ENCODE peak calls at places on chromosomes 13 and 19, in ten cellular contexts. M is brain microvascular endothelial cell, G is spleen, I is HCT116, F is psoas muscle, N is AG04450, Y is lung, A is HL-60, R is heart left ventricle, T is fibroblast of lung. E is an unnamed sample.

GRCh38 chr19:41792513-41793413 is 3.6 kb upstream of the CEACAM3 start:
- DNase-seq in M (peak; percentile 15), G (peak; percentile 90), I (peak; percentile 58), F (peak; percentile 58), N (no peak), Y (peak; percentile 68), A (peak; percentile 59), R (peak; percentile 44), T (peak; percentile 37), E (peak; percentile 66)

GRCh38 chr13:50724913-50725312 is 118.6 kb downstream of the DLEU7 start:
- DNase-seq in M (no peak), G (no peak), I (no peak), F (no peak), N (no peak), Y (no peak), A (no peak), R (no peak), T (no peak), E (no peak)

GRCh38 chr19:38870612-38871011 is 7.5 kb downstream of the RINL start:
- DNase-seq in M (no peak), G (peak; percentile 78), I (no peak), F (no peak), N (no peak), Y (no peak), A (no peak), R (no peak), T (no peak), E (no peak)

GRCh38 chr13:79810671-79811070 is 329.7 kb downstream of the NDFIP2 start:
- DNase-seq in M (peak; percentile 29), G (no peak), I (no peak), F (no peak), N (peak; percentile 15), Y (no peak), A (no peak), R (no peak), T (peak; percentile 3), E (peak; percentile 32)

GRCh38 chr19:33333615-33334014 is 31.3 kb upstream of the CEBPA start:
- DNase-seq in M (no peak), G (no peak), I (no peak), F (no peak), N (no peak), Y (no peak), A (no peak), R (no peak), T (no peak), E (peak; percentile 36)

GRCh38 chr13:98406475-98406874 is 170.4 kb downstream of the STK24 start:
- DNase-seq in M (no peak), G (no peak), I (no peak), F (no peak), N (no peak), Y (no peak), A (no peak), R (no peak), T (no peak), E (no peak)

GRCh38 chr13:39263033-39263432 is 224.8 kb downstream of the NHLRC3 start:
- DNase-seq in M (peak; percentile 50), G (no peak), I (peak; percentile 24), F (no peak), N (no peak), Y (no peak), A (no peak), R (peak; percentile 41), T (peak; percentile 50), E (peak; percentile 54)

GRCh38 chr13:33367186-33367895 is 81.8 kb upstream of the STARD13 start:
- DNase-seq in M (no peak), G (no peak), I (no peak), F (no peak), N (no peak), Y (no peak), A (no peak), R (no peak), T (no peak), E (no peak)

GRCh38 chr19:49614096-49614857 is 23.3 kb downstream of the PRR12 start:
- DNase-seq in M (peak; percentile 85), G (no peak), I (no peak), F (no peak), N (peak; percentile 27), Y (no peak), A (no peak), R (no peak), T (peak; percentile 80), E (peak; percentile 87)

GRCh38 chr13:99287544-99287943 is 19.7 kb downstream of the GPR183 start:
- DNase-seq in M (no peak), G (no peak), I (no peak), F (peak; percentile 52), N (no peak), Y (no peak), A (no peak), R (no peak), T (no peak), E (no peak)

GRCh38 chr19:32830231-32831014 is 39.1 kb downstream of the SLC7A9 start:
- DNase-seq in M (peak; percentile 62), G (no peak), I (no peak), F (no peak), N (peak; percentile 6), Y (no peak), A (no peak), R (no peak), T (peak; percentile 39), E (no peak)

GRCh38 chr13:33105387-33106005 is 89.3 kb downstream of the KL start:
- DNase-seq in M (no peak), G (no peak), I (no peak), F (peak; percentile 52), N (no peak), Y (no peak), A (no peak), R (peak; percentile 25), T (no peak), E (no peak)

GRCh38 chr13:63880705-63881104 is 2465.1 kb upstream of the PCDH20 start:
- DNase-seq in M (no peak), G (no peak), I (no peak), F (no peak), N (no peak), Y (no peak), A (no peak), R (no peak), T (no peak), E (no peak)

GRCh38 chr19:10004617-10005016 is 5.7 kb downstream of the COL5A3 start:
- DNase-seq in M (no peak), G (no peak), I (no peak), F (no peak), N (no peak), Y (no peak), A (no peak), R (no peak), T (no peak), E (no peak)

GRCh38 chr19:47331931-47332547 is at the start of gene C5AR2:
- DNase-seq in M (no peak), G (no peak), I (no peak), F (no peak), N (no peak), Y (no peak), A (no peak), R (no peak), T (no peak), E (no peak)

GRCh38 chr13:107170270-107170931 is 602.5 kb upstream of the ARGLU1 start:
- DNase-seq in M (no peak), G (no peak), I (no peak), F (no peak), N (no peak), Y (no peak), A (no peak), R (no peak), T (no peak), E (no peak)

DNA sequence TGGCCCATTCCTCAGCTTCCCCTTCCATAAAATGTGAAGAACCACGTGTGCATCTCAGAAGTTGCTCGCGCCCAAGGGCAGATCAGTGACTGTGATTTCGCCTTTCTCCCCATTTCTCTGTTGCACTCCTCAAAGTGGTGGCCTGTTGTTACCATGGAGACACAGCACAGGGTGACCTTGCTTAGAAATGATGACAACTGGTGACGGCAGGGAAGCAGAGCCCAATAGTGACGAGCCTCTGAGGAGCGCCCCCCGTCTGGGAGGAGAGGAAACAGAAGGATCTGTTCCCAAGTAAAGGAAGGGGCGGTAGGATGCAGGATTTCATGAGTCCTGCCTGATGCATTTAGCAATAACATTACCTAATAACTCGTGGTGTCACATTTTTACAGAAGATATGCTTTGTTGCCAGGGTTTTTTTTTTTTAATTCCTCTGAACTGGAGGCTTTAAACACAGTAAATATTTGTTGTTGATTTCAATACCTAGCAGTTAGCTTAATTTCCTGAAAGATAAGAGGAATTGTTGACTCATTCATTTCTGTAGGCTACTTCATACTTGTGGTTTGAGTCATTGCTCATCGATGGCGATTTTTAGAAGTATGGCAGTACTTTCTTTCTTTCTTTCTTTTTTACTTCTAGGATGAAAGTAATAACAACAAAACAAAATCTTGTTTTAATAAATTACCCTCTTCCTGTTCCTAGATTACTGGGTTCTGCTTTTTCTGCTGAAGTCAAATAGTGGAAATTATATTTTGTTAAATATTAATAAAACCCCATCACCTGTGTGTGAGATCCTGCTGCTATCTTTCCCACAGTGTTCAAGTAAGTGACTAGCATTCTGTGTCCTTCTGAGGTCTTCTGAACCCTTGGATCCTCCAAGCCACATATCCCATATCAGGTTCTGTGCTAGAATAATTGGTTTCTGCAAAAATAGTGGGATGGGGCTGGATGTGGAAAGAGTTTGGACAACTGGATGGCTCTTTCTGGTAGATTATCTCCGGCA is 36.0 kb downstream of the MBNL2 start:
- DNase-seq in M (peak; percentile 97), G (no peak), I (peak; percentile 93), F (peak; percentile 86), N (no peak), Y (peak; percentile 46), A (no peak), R (peak; percentile 58), T (peak; percentile 80), E (peak; percentile 96)
- TF ChIP-seq CTCF in M (peak; percentile 55), G (no peak), I (no peak), F (no peak), N (peak; percentile 32), Y (no peak), A (no peak), R (peak; percentile 17), T (no peak), E (no peak)

GRCh38 chr19:13037161-13037560 is 41.9 kb downstream of the NFIX start:
- DNase-seq in M (peak; percentile 74), G (no peak), I (no peak), F (no peak), N (no peak), Y (no peak), A (no peak), R (no peak), T (peak; percentile 75), E (peak; percentile 84)
- H3K27me3 ChIP-seq in M (no peaks in the 10 kb centered on the region), G (no peaks in the 10 kb centered on the region), I (no peaks in the 10 kb centered on the region), F (no peaks in the 10 kb centered on the region), N (no peaks in the 10 kb centered on the region), Y (no peaks in the 10 kb centered on the region), A (no peaks in the 10 kb centered on the region), R (no peaks in the 10 kb centered on the region), T (no peaks in the 10 kb centered on the region), E (no peaks in the 10 kb centered on the region)

GRCh38 chr13:94549241-94550029 is 46.5 kb downstream of the TGDS start:
- DNase-seq in M (peak; percentile 92), G (peak; percentile 98), I (peak; percentile 84), F (peak; percentile 96), N (peak; percentile 92), Y (peak; percentile 88), A (peak; percentile 66), R (peak; percentile 90), T (peak; percentile 98), E (peak; percentile 90)
- TF ChIP-seq CTCF in M (no peak), G (peak; percentile 38), I (no peak), F (peak; percentile 6), N (no peak), Y (no peak), A (no peak), R (no peak), T (no peak), E (no peak)

DNA sequence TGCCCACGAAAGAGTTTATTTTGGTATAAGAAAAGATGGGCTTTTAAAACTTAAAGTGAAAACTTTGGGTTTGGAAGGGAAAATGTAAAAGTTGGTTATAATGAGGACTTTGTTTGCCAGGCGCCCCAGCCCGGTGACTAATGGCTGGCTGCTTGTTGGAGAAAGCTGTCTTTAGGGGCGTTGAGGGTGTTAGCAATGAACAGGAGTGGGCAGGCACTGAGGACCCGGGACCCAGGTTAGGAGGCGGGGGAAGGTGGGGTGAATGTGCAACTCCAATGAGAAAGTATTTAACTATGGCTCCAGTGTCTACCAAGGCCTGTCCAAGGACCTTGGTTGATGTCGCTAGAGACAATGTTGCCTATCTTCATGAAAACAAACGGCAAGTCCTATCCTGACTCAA is 118.6 kb downstream of the ZNF536 start:
- DNase-seq in M (no peak), G (no peak), I (no peak), F (no peak), N (no peak), Y (no peak), A (no peak), R (no peak), T (no peak), E (no peak)
- H3K27me3 ChIP-seq in M (no peaks in the 10 kb centered on the region), G (peaks cover 28% of the 10 kb centered on the region), I (peaks cover 51% of the 10 kb centered on the region), F (no peaks in the 10 kb centered on the region), N (no peaks in the 10 kb centered on the region), Y (no peaks in the 10 kb centered on the region), A (peaks cover 2% of the 10 kb centered on the region), R (no peaks in the 10 kb centered on the region), T (no peaks in the 10 kb centered on the region), E (no peaks in the 10 kb centered on the region)

E was measured in bronchial epithelial cell.